ENCODE peak calls at places on chromosomes 16 and 17, in eight cellular contexts. D is psoas muscle, N is WTC11, F is fibroblast of villous mesenchyme, R is cardiac muscle cell, H is neural progenitor cell, Y is PC-9, J is nephron progenitor cell. W is an unnamed sample.

GRCh38 chr17:68255731-68256538 is 8.1 kb downstream of the AMZ2 start:
- DNase-seq in D (no peak), N (no peak), F (peak; percentile 28), R (peak; percentile 27), H (no peak), Y (no peak), J (no peak), W (no peak)

GRCh38 chr16:22018559-22018958 is 10.6 kb downstream of the MOSMO start:
- DNase-seq in D (no peak), N (no peak), F (peak; percentile 64), R (no peak), H (no peak), Y (no peak), J (no peak), W (no peak)

GRCh38 chr17:21301593-21302550 is 17.4 kb downstream of the MAP2K3 start:
- DNase-seq in D (peak; percentile 13), N (no peak), F (no peak), R (no peak), H (no peak), Y (no peak), J (no peak), W (no peak)

GRCh38 chr17:77914440-77915254 is 43.9 kb upstream of the TNRC6C start:
- DNase-seq in D (no peak), N (peak; percentile 67), F (no peak), R (peak; percentile 74), H (peak; percentile 13), Y (no peak), J (no peak), W (no peak)

GRCh38 chr17:73191443-73192218 is 1.2 kb upstream of the COG1 start:
- DNase-seq in D (peak; percentile 68), N (peak; percentile 62), F (peak; percentile 73), R (peak; percentile 76), H (peak; percentile 78), Y (peak; percentile 49), J (peak; percentile 69), W (peak; percentile 66)

GRCh38 chr16:14965328-14965727 is 9.5 kb upstream of the PDXDC1 start:
- DNase-seq in D (no peak), N (no peak), F (no peak), R (no peak), H (no peak), Y (no peak), J (no peak), W (no peak)

GRCh38 chr17:75601057-75601987 is 13.7 kb downstream of the MYO15B start:
- DNase-seq in D (peak; percentile 46), N (peak; percentile 94), F (peak; percentile 29), R (peak; percentile 53), H (peak; percentile 75), Y (peak; percentile 95), J (peak; percentile 76), W (peak; percentile 70)

GRCh38 chr16:19861811-19862327 is 22.8 kb downstream of the GPRC5B start:
- DNase-seq in D (no peak), N (peak; percentile 58), F (no peak), R (peak; percentile 42), H (peak; percentile 91), Y (no peak), J (no peak), W (no peak)

GRCh38 chr16:11788914-11789313 is 8.1 kb downstream of the ZC3H7A start:
- DNase-seq in D (no peak), N (no peak), F (no peak), R (no peak), H (no peak), Y (no peak), J (no peak), W (no peak)

GRCh38 chr16:30926937-30927788 is 3.8 kb downstream of the FBXL19 start:
- DNase-seq in D (no peak), N (no peak), F (no peak), R (no peak), H (no peak), Y (no peak), J (no peak), W (no peak)

DNA sequence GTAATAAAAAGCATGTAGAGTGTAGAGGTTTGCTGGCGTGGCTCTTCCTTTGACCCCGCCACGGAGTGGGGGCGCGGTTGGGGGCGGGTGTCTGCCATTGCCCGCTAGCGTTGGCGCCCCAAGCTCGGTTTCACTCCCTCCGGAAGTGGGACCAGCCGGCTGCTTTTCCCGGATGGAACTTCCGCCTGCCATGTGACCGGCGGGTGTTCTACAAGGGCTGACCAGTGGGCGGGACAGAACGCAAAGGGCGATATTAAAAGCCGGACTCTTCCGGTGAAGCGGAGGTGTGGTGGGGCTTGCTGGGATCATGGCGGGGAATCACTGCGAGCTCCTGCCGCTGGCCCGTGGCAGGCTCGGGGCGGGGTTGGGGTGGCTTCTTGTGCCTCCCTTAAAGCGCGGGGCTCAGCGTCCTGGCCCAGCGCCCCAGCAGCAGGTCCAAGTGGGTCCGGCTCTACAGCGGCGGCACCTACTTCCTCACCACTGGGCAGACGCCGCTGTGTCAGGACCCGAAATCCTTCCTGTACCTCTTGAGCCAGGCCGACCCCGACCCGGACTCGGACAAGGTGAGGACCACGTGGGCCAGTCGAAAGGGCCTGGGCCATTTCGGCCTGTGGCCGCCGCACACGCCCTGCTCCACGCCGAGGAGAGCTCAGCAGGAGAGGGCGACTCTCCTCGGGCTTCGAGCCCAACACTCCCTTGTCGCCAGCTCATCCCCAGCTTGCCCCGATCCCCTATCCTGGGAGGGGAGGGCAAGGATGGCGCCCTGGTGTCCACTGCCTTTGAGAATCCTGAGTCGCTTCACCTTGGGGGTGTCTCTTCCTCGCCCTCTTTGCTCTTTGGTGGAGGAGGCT is 65.6 kb downstream of the PDPK1 start:
- DNase-seq in D (peak; percentile 96), N (peak; percentile 97), F (peak; percentile 97), R (peak; percentile 98), H (peak; percentile 97), Y (peak; percentile 98), J (peak; percentile 94), W (peak; percentile 90)
- TF ChIP-seq CTCF in D (no peak), N (no peak), F (no peak), R (no peak), H (no peak), Y (no peak), J (no peak), W (no peak)

GRCh38 chr17:82913304-82914043 is 73.7 kb upstream of the ZNF750 start:
- DNase-seq in D (peak; percentile 39), N (no peak), F (no peak), R (no peak), H (peak; percentile 27), Y (peak; percentile 13), J (no peak), W (no peak)
- TF ChIP-seq CTCF in D (peak; percentile 44), N (no peak), F (peak; percentile 32), R (no peak), H (peak; percentile 32), Y (peak; percentile 51), J (no peak), W (no peak)

GRCh38 chr17:79810138-79811027 is 13.5 kb upstream of the CBX8 start:
- DNase-seq in D (peak; percentile 60), N (peak; percentile 83), F (peak; percentile 71), R (peak; percentile 85), H (peak; percentile 97), Y (peak; percentile 76), J (peak; percentile 85), W (peak; percentile 79)

GRCh38 chr17:79809530-79810137 is 12.8 kb upstream of the CBX8 start:
- DNase-seq in D (no peak), N (no peak), F (no peak), R (no peak), H (peak; percentile 26), Y (no peak), J (no peak), W (no peak)

GRCh38 chr17:79811036-79811887 is 14.4 kb upstream of the CBX8 start:
- DNase-seq in D (no peak), N (no peak), F (no peak), R (no peak), H (peak; percentile 57), Y (no peak), J (peak; percentile 62), W (peak; percentile 70)

GRCh38 chr17:79806863-79807720 is 10.2 kb upstream of the CBX8 start:
- DNase-seq in D (no peak), N (no peak), F (no peak), R (no peak), H (peak; percentile 31), Y (no peak), J (no peak), W (no peak)

GRCh38 chr17:79808763-79809529 is 12.1 kb upstream of the CBX8 start:
- DNase-seq in D (no peak), N (no peak), F (no peak), R (peak; percentile 60), H (peak; percentile 64), Y (peak; percentile 70), J (no peak), W (no peak)
- TF ChIP-seq CTCF in D (no peak), N (no peak), F (peak; percentile 36), R (no peak), H (peak; percentile 52), Y (peak; percentile 66), J (peak; percentile 13), W (no peak)

GRCh38 chr17:19614900-19615299 is 33.7 kb upstream of the ALDH3A2 start:
- DNase-seq in D (no peak), N (no peak), F (no peak), R (no peak), H (no peak), Y (no peak), J (no peak), W (no peak)
- TF ChIP-seq CTCF in D (no peak), N (no peak), F (no peak), R (no peak), H (no peak), Y (no peak), J (no peak), W (no peak)

DNA sequence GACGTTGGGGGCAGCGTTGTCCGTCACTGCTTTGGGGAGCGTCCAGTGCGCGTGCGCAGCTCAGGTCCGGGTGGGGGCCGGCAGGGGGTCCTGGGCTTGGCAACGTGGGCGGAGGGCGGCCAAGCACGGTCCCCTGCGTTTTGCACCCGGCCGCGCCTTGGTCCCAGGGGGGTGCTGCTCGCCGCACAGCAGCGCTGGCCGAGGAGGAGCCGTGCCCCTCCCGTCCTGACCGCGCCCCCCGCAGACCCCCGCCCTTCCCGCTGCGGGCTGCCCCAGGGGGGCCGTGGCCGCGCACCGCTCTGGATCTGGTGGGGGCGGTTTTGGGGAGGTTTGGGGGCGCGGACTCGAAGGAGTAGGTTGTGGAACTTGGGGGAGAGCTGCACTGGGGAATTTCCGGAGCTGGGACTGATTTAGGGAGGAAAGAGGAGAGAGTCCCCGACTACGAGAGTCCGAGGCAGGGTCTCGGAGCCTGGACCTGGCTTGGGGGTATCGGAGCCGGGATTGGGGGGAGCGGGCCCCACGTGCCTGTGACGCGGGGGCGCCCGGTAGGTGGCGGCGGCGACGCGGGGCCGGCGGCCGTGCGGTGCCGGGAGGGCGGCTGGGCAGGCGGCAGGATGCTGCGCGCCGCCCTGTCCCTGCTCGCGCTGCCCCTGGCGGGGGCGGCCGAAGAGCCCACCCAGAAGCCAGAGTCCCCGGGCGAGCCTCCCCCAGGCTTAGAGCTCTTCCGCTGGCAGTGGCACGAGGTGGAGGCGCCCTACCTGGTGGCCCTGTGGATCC is at the start of gene SLC9A5:
- DNase-seq in D (peak; percentile 49), N (peak; percentile 53), F (no peak), R (no peak), H (peak; percentile 71), Y (peak; percentile 23), J (peak; percentile 56), W (peak; percentile 48)
- TF ChIP-seq CTCF in D (peak; percentile 29), N (no peak), F (peak; percentile 7), R (no peak), H (peak; percentile 14), Y (no peak), J (no peak), W (no peak)

DNA sequence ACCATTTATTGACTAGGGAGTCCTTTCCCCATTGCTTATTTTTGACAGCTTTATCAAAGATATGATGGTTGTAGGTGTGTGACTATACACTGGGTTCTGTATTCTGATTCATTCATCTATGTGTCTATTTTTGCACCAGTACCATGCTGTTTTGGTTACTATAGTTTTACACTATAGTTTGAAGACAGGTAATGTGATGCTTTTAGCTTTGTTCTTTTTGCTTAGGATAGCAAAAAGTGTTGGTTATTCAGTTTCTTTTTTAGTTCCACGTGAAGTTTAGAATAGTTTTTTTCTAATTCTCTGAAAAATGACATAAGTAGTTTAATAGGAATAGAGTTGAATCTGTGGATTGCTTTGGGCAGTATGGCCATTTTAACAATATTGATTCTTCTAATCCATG is 50.1 kb downstream of the NACA2 start:
- DNase-seq in D (no peak), N (no peak), F (no peak), R (no peak), H (no peak), Y (no peak), J (no peak), W (no peak)
- TF ChIP-seq CTCF in D (no peak), N (no peak), F (no peak), R (no peak), H (no peak), Y (no peak), J (no peak), W (no peak)

W was measured in endothelial cell.